ENCODE peak calls at places on chromosomes 2 and 18, in six cellular contexts. One of them, this sample, is unnamed.

GRCh38 chr2:192035731-192036442 is 158.8 kb downstream of the TMEFF2 start:
- DNase-seq in activated CD4-positive, alpha-beta T cell treated with anti-CD3 and anti-CD28 coated beads for 24 hours: no peak
- DNase-seq in MV-4-11: no peak
- DNase-seq in anterior cingulate cortex: no peak
- DNase-seq in HS-5: peak; percentile 14
- DNase-seq in heart right ventricle: no peak
- DNase-seq in this sample: peak; percentile 74

GRCh38 chr18:68085251-68085650 is 568.7 kb upstream of the DSEL start:
- DNase-seq in HS-5: no peak
- DNase-seq in anterior cingulate cortex: no peak
- DNase-seq in heart right ventricle: no peak
- DNase-seq in MV-4-11: no peak
- DNase-seq in activated CD4-positive, alpha-beta T cell treated with anti-CD3 and anti-CD28 coated beads for 24 hours: no peak
- DNase-seq in this sample: no peak

GRCh38 chr2:228545041-228545440 is 363.6 kb upstream of the SPHKAP start:
- DNase-seq in heart right ventricle: no peak
- DNase-seq in HS-5: peak; percentile 81
- DNase-seq in activated CD4-positive, alpha-beta T cell treated with anti-CD3 and anti-CD28 coated beads for 24 hours: no peak
- DNase-seq in anterior cingulate cortex: no peak
- DNase-seq in MV-4-11: no peak
- DNase-seq in this sample: no peak

GRCh38 chr2:201256001-201256544 is 4.3 kb upstream of the CASP8 start:
- DNase-seq in HS-5: no peak
- DNase-seq in activated CD4-positive, alpha-beta T cell treated with anti-CD3 and anti-CD28 coated beads for 24 hours: no peak
- DNase-seq in MV-4-11: no peak
- DNase-seq in heart right ventricle: no peak
- DNase-seq in anterior cingulate cortex: no peak
- DNase-seq in this sample: no peak

GRCh38 chr2:40004336-40004735 is 225.3 kb upstream of the THUMPD2 start:
- DNase-seq in heart right ventricle: no peak
- DNase-seq in activated CD4-positive, alpha-beta T cell treated with anti-CD3 and anti-CD28 coated beads for 24 hours: no peak
- DNase-seq in HS-5: no peak
- DNase-seq in anterior cingulate cortex: no peak
- DNase-seq in MV-4-11: no peak
- DNase-seq in this sample: no peak

GRCh38 chr2:220569380-220569779 is 942.0 kb downstream of the SLC4A3 start:
- DNase-seq in heart right ventricle: no peak
- DNase-seq in anterior cingulate cortex: no peak
- DNase-seq in MV-4-11: no peak
- DNase-seq in activated CD4-positive, alpha-beta T cell treated with anti-CD3 and anti-CD28 coated beads for 24 hours: no peak
- DNase-seq in HS-5: no peak
- DNase-seq in this sample: no peak

GRCh38 chr2:126399001-126399400 is 257.0 kb upstream of the GYPC start:
- DNase-seq in HS-5: no peak
- DNase-seq in MV-4-11: no peak
- DNase-seq in anterior cingulate cortex: no peak
- DNase-seq in heart right ventricle: no peak
- DNase-seq in activated CD4-positive, alpha-beta T cell treated with anti-CD3 and anti-CD28 coated beads for 24 hours: no peak
- DNase-seq in this sample: peak; percentile 24

GRCh38 chr2:111200333-111200879 is 79.7 kb downstream of the BCL2L11 start:
- DNase-seq in HS-5: no peak
- DNase-seq in MV-4-11: no peak
- DNase-seq in heart right ventricle: no peak
- DNase-seq in anterior cingulate cortex: no peak
- DNase-seq in activated CD4-positive, alpha-beta T cell treated with anti-CD3 and anti-CD28 coated beads for 24 hours: no peak
- DNase-seq in this sample: no peak

GRCh38 chr2:98932778-98933343 is 3.2 kb downstream of the CRACDL start:
- DNase-seq in HS-5: no peak
- DNase-seq in MV-4-11: no peak
- DNase-seq in heart right ventricle: no peak
- DNase-seq in activated CD4-positive, alpha-beta T cell treated with anti-CD3 and anti-CD28 coated beads for 24 hours: no peak
- DNase-seq in anterior cingulate cortex: no peak
- DNase-seq in this sample: no peak

GRCh38 chr2:234292205-234292954 is 204.5 kb downstream of the ARL4C start:
- DNase-seq in anterior cingulate cortex: no peak
- DNase-seq in activated CD4-positive, alpha-beta T cell treated with anti-CD3 and anti-CD28 coated beads for 24 hours: peak; percentile 54
- DNase-seq in HS-5: no peak
- DNase-seq in heart right ventricle: peak; percentile 31
- DNase-seq in MV-4-11: peak; percentile 92
- DNase-seq in this sample: peak; percentile 44

GRCh38 chr2:149261672-149262071 is 68.7 kb upstream of the LYPD6 start:
- DNase-seq in HS-5: no peak
- DNase-seq in anterior cingulate cortex: no peak
- DNase-seq in MV-4-11: no peak
- DNase-seq in heart right ventricle: no peak
- DNase-seq in activated CD4-positive, alpha-beta T cell treated with anti-CD3 and anti-CD28 coated beads for 24 hours: no peak
- DNase-seq in this sample: no peak

GRCh38 chr18:79425573-79425895 is 29.8 kb downstream of the NFATC1 start:
- DNase-seq in MV-4-11: no peak
- DNase-seq in heart right ventricle: no peak
- DNase-seq in activated CD4-positive, alpha-beta T cell treated with anti-CD3 and anti-CD28 coated beads for 24 hours: no peak
- DNase-seq in anterior cingulate cortex: no peak
- DNase-seq in HS-5: no peak
- DNase-seq in this sample: no peak

GRCh38 chr18:54616220-54616848 is 25.3 kb downstream of the DYNAP start:
- DNase-seq in MV-4-11: no peak
- DNase-seq in anterior cingulate cortex: no peak
- DNase-seq in HS-5: no peak
- DNase-seq in activated CD4-positive, alpha-beta T cell treated with anti-CD3 and anti-CD28 coated beads for 24 hours: no peak
- DNase-seq in heart right ventricle: no peak
- DNase-seq in this sample: peak; percentile 88

GRCh38 chr2:85733121-85733960 is 20.4 kb upstream of the ATOH8 start:
- DNase-seq in activated CD4-positive, alpha-beta T cell treated with anti-CD3 and anti-CD28 coated beads for 24 hours: no peak
- DNase-seq in heart right ventricle: no peak
- DNase-seq in HS-5: no peak
- DNase-seq in MV-4-11: no peak
- DNase-seq in anterior cingulate cortex: no peak
- DNase-seq in this sample: no peak

GRCh38 chr2:218981390-218982311 is 3.3 kb downstream of the FEV start:
- DNase-seq in MV-4-11: peak; percentile 70
- DNase-seq in HS-5: no peak
- DNase-seq in anterior cingulate cortex: no peak
- DNase-seq in heart right ventricle: no peak
- DNase-seq in activated CD4-positive, alpha-beta T cell treated with anti-CD3 and anti-CD28 coated beads for 24 hours: no peak
- DNase-seq in this sample: no peak

GRCh38 chr2:96105994-96106393 is 10.4 kb downstream of the ADRA2B start:
- DNase-seq in anterior cingulate cortex: no peak
- DNase-seq in MV-4-11: no peak
- DNase-seq in activated CD4-positive, alpha-beta T cell treated with anti-CD3 and anti-CD28 coated beads for 24 hours: no peak
- DNase-seq in heart right ventricle: no peak
- DNase-seq in HS-5: no peak
- DNase-seq in this sample: no peak

GRCh38 chr2:145563752-145564615 is 1044.1 kb upstream of the ZEB2 start:
- DNase-seq in anterior cingulate cortex: no peak
- DNase-seq in HS-5: no peak
- DNase-seq in MV-4-11: no peak
- DNase-seq in heart right ventricle: no peak
- DNase-seq in activated CD4-positive, alpha-beta T cell treated with anti-CD3 and anti-CD28 coated beads for 24 hours: no peak
- DNase-seq in this sample: no peak

GRCh38 chr2:64455031-64455332 is 1.0 kb downstream of the LGALSL start:
- DNase-seq in activated CD4-positive, alpha-beta T cell treated with anti-CD3 and anti-CD28 coated beads for 24 hours: no peak
- DNase-seq in heart right ventricle: no peak
- DNase-seq in HS-5: no peak
- DNase-seq in MV-4-11: no peak
- DNase-seq in anterior cingulate cortex: no peak
- DNase-seq in this sample: no peak

GRCh38 chr2:190879474-190880373 is 897 bp upstream of the GLS start:
- DNase-seq in HS-5: no peak
- DNase-seq in anterior cingulate cortex: no peak
- DNase-seq in heart right ventricle: no peak
- DNase-seq in activated CD4-positive, alpha-beta T cell treated with anti-CD3 and anti-CD28 coated beads for 24 hours: peak; percentile 12
- DNase-seq in MV-4-11: no peak
- DNase-seq in this sample: no peak

GRCh38 chr2:160432633-160433032 is 61.0 kb downstream of the RBMS1 start:
- DNase-seq in HS-5: peak; percentile 95
- DNase-seq in activated CD4-positive, alpha-beta T cell treated with anti-CD3 and anti-CD28 coated beads for 24 hours: no peak
- DNase-seq in MV-4-11: no peak
- DNase-seq in heart right ventricle: no peak
- DNase-seq in anterior cingulate cortex: no peak
- DNase-seq in this sample: no peak

GRCh38 chr2:30147196-30147714 is 448 bp downstream of the YPEL5 start:
- DNase-seq in activated CD4-positive, alpha-beta T cell treated with anti-CD3 and anti-CD28 coated beads for 24 hours: no peak
- DNase-seq in anterior cingulate cortex: no peak
- DNase-seq in MV-4-11: no peak
- DNase-seq in HS-5: no peak
- DNase-seq in heart right ventricle: peak; percentile 11
- DNase-seq in this sample: no peak

GRCh38 chr2:239143858-239144712 is 256.7 kb downstream of the HDAC4 start:
- DNase-seq in anterior cingulate cortex: no peak
- DNase-seq in HS-5: no peak
- DNase-seq in MV-4-11: peak; percentile 10
- DNase-seq in activated CD4-positive, alpha-beta T cell treated with anti-CD3 and anti-CD28 coated beads for 24 hours: no peak
- DNase-seq in heart right ventricle: no peak
- DNase-seq in this sample: peak; percentile 22

GRCh38 chr2:164114937-164115336 is 379.1 kb upstream of the FIGN start:
- DNase-seq in heart right ventricle: no peak
- DNase-seq in anterior cingulate cortex: no peak
- DNase-seq in activated CD4-positive, alpha-beta T cell treated with anti-CD3 and anti-CD28 coated beads for 24 hours: no peak
- DNase-seq in HS-5: no peak
- DNase-seq in MV-4-11: no peak
- DNase-seq in this sample: no peak

GRCh38 chr2:225064928-225065327 is 22.7 kb upstream of the DOCK10 start:
- DNase-seq in heart right ventricle: no peak
- DNase-seq in anterior cingulate cortex: no peak
- DNase-seq in HS-5: no peak
- DNase-seq in activated CD4-positive, alpha-beta T cell treated with anti-CD3 and anti-CD28 coated beads for 24 hours: no peak
- DNase-seq in MV-4-11: no peak
- DNase-seq in this sample: no peak

GRCh38 chr2:225272173-225272572 is 127.3 kb upstream of the NYAP2 start:
- DNase-seq in activated CD4-positive, alpha-beta T cell treated with anti-CD3 and anti-CD28 coated beads for 24 hours: no peak
- DNase-seq in heart right ventricle: no peak
- DNase-seq in HS-5: no peak
- DNase-seq in MV-4-11: no peak
- DNase-seq in anterior cingulate cortex: no peak
- DNase-seq in this sample: no peak

GRCh38 chr2:97354576-97354975 is 235.1 kb downstream of the ANKRD36B start:
- DNase-seq in MV-4-11: no peak
- DNase-seq in activated CD4-positive, alpha-beta T cell treated with anti-CD3 and anti-CD28 coated beads for 24 hours: no peak
- DNase-seq in anterior cingulate cortex: no peak
- DNase-seq in heart right ventricle: no peak
- DNase-seq in HS-5: no peak
- DNase-seq in this sample: no peak

GRCh38 chr2:165952600-165953210 is 871 bp downstream of the TTC21B start:
- DNase-seq in MV-4-11: no peak
- DNase-seq in anterior cingulate cortex: no peak
- DNase-seq in activated CD4-positive, alpha-beta T cell treated with anti-CD3 and anti-CD28 coated beads for 24 hours: no peak
- DNase-seq in HS-5: no peak
- DNase-seq in heart right ventricle: no peak
- DNase-seq in this sample: peak; percentile 51

GRCh38 chr2:46837112-46837454 is 78.5 kb downstream of the MCFD2 start:
- DNase-seq in activated CD4-positive, alpha-beta T cell treated with anti-CD3 and anti-CD28 coated beads for 24 hours: no peak
- DNase-seq in MV-4-11: no peak
- DNase-seq in anterior cingulate cortex: no peak
- DNase-seq in HS-5: no peak
- DNase-seq in heart right ventricle: no peak
- DNase-seq in this sample: no peak

GRCh38 chr2:20438334-20439192 is 8.3 kb upstream of the RHOB start:
- DNase-seq in activated CD4-positive, alpha-beta T cell treated with anti-CD3 and anti-CD28 coated beads for 24 hours: no peak
- DNase-seq in heart right ventricle: no peak
- DNase-seq in anterior cingulate cortex: no peak
- DNase-seq in MV-4-11: peak; percentile 36
- DNase-seq in HS-5: peak; percentile 84
- DNase-seq in this sample: no peak

GRCh38 chr2:232214053-232214452 is 164.5 kb upstream of the ALPP start:
- DNase-seq in heart right ventricle: no peak
- DNase-seq in MV-4-11: no peak
- DNase-seq in HS-5: no peak
- DNase-seq in anterior cingulate cortex: no peak
- DNase-seq in activated CD4-positive, alpha-beta T cell treated with anti-CD3 and anti-CD28 coated beads for 24 hours: no peak
- DNase-seq in this sample: no peak

This sample was measured in OCI-M1.